ENCODE peak calls at places on chromosomes 11 and 22, in seven cellular contexts. V, G, I, Y, Z, M and E are unnamed samples.

GRCh38 chr11:107218123-107219084 is 200.1 kb upstream of the GUCY1A2 start:
- DNase-seq in M (no peak), Y (no peak), I (no peak), V (no peak), G (no peak), Z (no peak), E (no peak)

GRCh38 chr11:99693941-99694492 is 673.3 kb downstream of the CNTN5 start:
- DNase-seq in Z (no peak), G (no peak), M (peak), Y (no peak), V (peak), I (no peak), E (peak)

GRCh38 chr11:57761301-57762234 is at the start of gene CTNND1:
- DNase-seq in G (peak), Y (peak), V (peak), I (peak), M (peak), Z (peak), E (peak)

GRCh38 chr11:105937738-105938137 is 84.3 kb downstream of the MSANTD4 start:
- DNase-seq in G (no peak), I (no peak), Y (no peak), V (peak), M (no peak), Z (no peak), E (no peak)

GRCh38 chr22:28883917-28884753 is 763 bp downstream of the ZNRF3 start:
- DNase-seq in I (peak), V (peak), Z (peak), M (peak), Y (peak), G (no peak), E (no peak)

GRCh38 chr22:36375071-36375980 is 12.4 kb downstream of the MYH9 start:
- DNase-seq in M (no peak), V (no peak), G (no peak), Z (no peak), I (no peak), Y (no peak), E (no peak)

GRCh38 chr11:9030601-9031000 is 26.8 kb upstream of the NRIP3 start:
- DNase-seq in M (no peak), V (no peak), Y (peak), I (no peak), Z (no peak), G (no peak), E (no peak)

GRCh38 chr11:32497951-32498350 is 62.6 kb upstream of the WT1 start:
- DNase-seq in Z (no peak), Y (peak), V (no peak), I (no peak), M (no peak), G (no peak), E (no peak)

GRCh38 chr11:79249341-79249993 is 191.4 kb downstream of the TENM4 start:
- DNase-seq in M (peak), Y (no peak), I (no peak), V (peak), G (no peak), Z (no peak), E (no peak)

GRCh38 chr11:20621679-20622078 is 22.3 kb downstream of the SLC6A5 start:
- DNase-seq in Y (no peak), I (no peak), Z (no peak), V (no peak), G (no peak), M (no peak), E (no peak)

GRCh38 chr11:9760180-9760550 is 96.3 kb downstream of the SWAP70 start:
- DNase-seq in V (peak), G (peak), Z (no peak), M (no peak), Y (peak), I (peak), E (no peak)

GRCh38 chr11:35393093-35393492 is 26.3 kb downstream of the SLC1A2 start:
- DNase-seq in Y (no peak), G (no peak), V (no peak), I (no peak), M (no peak), Z (no peak), E (no peak)

GRCh38 chr11:87203907-87204602 is 166.3 kb downstream of the TMEM135 start:
- DNase-seq in Y (no peak), I (no peak), M (no peak), V (no peak), G (no peak), Z (no peak), E (no peak)

GRCh38 chr11:1297576-1298473 is 11.6 kb downstream of the TOLLIP start:
- DNase-seq in Y (peak), Z (no peak), G (no peak), I (peak), M (no peak), V (no peak), E (no peak)

GRCh38 chr22:37884420-37884819 is 21.7 kb upstream of the MICALL1 start:
- DNase-seq in Z (no peak), Y (no peak), I (no peak), G (no peak), M (no peak), V (no peak), E (no peak)

GRCh38 chr11:1714908-1715885 is 18.2 kb downstream of the KRTAP5-6 start:
- DNase-seq in V (no peak), I (no peak), G (no peak), Z (no peak), Y (no peak), M (no peak), E (no peak)

GRCh38 chr11:119624102-119624615 is 104.8 kb downstream of the NECTIN1 start:
- DNase-seq in I (no peak), G (no peak), V (no peak), Z (no peak), M (no peak), Y (no peak), E (no peak)
- TF ChIP-seq CTCF in I (peak), G (peak), V (peak), Z (peak), M (peak), Y (no peak), E (peak)

GRCh38 chr22:50600967-50601668 is 525 bp downstream of the MAPK8IP2 start:
- DNase-seq in V (no peak), Z (no peak), I (no peak), Y (no peak), G (no peak), M (no peak), E (no peak)
- H3K4me3 ChIP-seq in V (no peak), Z (no peak), I (peak), Y (peak), G (peak), M (peak), E (no peak)

GRCh38 chr11:17762309-17762974 is 27.9 kb downstream of the KCNC1 start:
- DNase-seq in Y (no peak), G (no peak), V (no peak), M (no peak), Z (peak), I (no peak), E (no peak)
- TF ChIP-seq CTCF in Y (no peak), G (no peak), V (no peak), M (no peak), Z (no peak), I (no peak), E (no peak)

DNA sequence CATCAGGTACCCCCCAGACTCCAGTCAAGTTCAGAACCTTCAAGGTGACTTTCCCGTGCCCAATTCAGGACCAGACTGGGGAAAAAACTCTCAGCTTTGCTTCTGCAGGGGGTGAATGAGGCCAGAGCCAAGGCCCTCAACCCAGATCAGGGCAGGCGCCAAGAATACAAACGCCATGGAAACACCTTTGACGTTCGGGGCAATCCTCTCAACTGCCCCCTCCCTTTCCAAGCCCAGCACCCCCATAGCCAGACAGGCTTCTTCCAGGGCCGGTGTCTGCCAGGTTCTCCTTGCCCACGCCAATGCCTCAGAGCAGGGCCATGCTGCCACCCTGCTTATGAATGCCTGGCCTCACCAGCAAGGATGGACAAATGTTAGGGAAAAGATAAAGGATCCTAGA is 5.8 kb downstream of the ARHGAP1 start:
- DNase-seq in Y (no peak), I (no peak), G (no peak), V (no peak), M (no peak), Z (no peak), E (no peak)
- H3K4me3 ChIP-seq in Y (no peak), I (no peak), G (no peak), V (no peak), M (no peak), Z (no peak), E (no peak)